ENCODE peak calls at places on chromosomes 16 and 17, in seven cellular contexts. I, E, V, F, R, H and G are unnamed samples.

GRCh38 chr16:2675714-2676113 is 6.6 kb upstream of the KCTD5 start:
- DNase-seq in H (no peak), I (peak; percentile 21), F (no peak), R (no peak), V (no peak), E (no peak), G (peak; percentile 24)

GRCh38 chr16:46568472-46569230 is 52.5 kb downstream of the SHCBP1 start:
- DNase-seq in V (no peak), H (no peak), E (no peak), R (no peak), I (no peak), F (no peak), G (peak; percentile 74)

GRCh38 chr16:10959161-10959560 is 14.8 kb downstream of the CLEC16A start:
- DNase-seq in I (no peak), R (no peak), H (no peak), F (no peak), V (no peak), E (no peak), G (no peak)

GRCh38 chr16:2810651-2811050 is 6.4 kb upstream of the PRSS21 start:
- DNase-seq in I (no peak), F (no peak), R (no peak), H (no peak), E (no peak), V (no peak), G (no peak)

GRCh38 chr17:35028531-35029262 is 34.8 kb downstream of the RFFL start:
- DNase-seq in V (no peak), H (no peak), I (no peak), F (no peak), E (no peak), R (no peak), G (no peak)

GRCh38 chr17:78665952-78666920 is 89.0 kb upstream of the DNAH17 start:
- DNase-seq in R (no peak), I (peak; percentile 79), H (no peak), V (no peak), F (no peak), E (no peak), G (peak; percentile 83)

GRCh38 chr17:17151541-17151940 is 54.6 kb downstream of the PLD6 start:
- DNase-seq in V (no peak), R (no peak), E (no peak), H (peak; percentile 62), I (no peak), F (no peak), G (no peak)

GRCh38 chr17:7186241-7186640 is 7.1 kb upstream of the ASGR1 start:
- DNase-seq in V (no peak), H (peak; percentile 53), I (no peak), F (no peak), R (no peak), E (no peak), G (no peak)

GRCh38 chr17:82806645-82807044 is 33.2 kb downstream of the ZNF750 start:
- DNase-seq in E (no peak), R (no peak), F (no peak), H (no peak), V (no peak), I (no peak), G (no peak)

GRCh38 chr16:69823831-69824563 is 61.9 kb downstream of the WWP2 start:
- DNase-seq in I (peak; percentile 79), R (peak; percentile 86), V (no peak), H (no peak), F (no peak), E (no peak), G (no peak)

GRCh38 chr17:34639706-34640425 is 60.5 kb downstream of the TMEM132E start:
- DNase-seq in H (no peak), R (peak; percentile 20), I (no peak), V (no peak), E (no peak), F (no peak), G (no peak)

GRCh38 chr17:13576661-13577526 is 24.8 kb downstream of the HS3ST3A1 start:
- DNase-seq in H (peak; percentile 20), F (no peak), V (no peak), E (no peak), R (no peak), I (no peak), G (no peak)

GRCh38 chr17:31595666-31596381 is 204.3 kb downstream of the RAB11FIP4 start:
- DNase-seq in R (no peak), E (no peak), H (no peak), I (no peak), F (no peak), V (no peak), G (no peak)

GRCh38 chr16:66020642-66021041 is 345.8 kb upstream of the CDH5 start:
- DNase-seq in I (no peak), R (no peak), E (no peak), F (no peak), H (peak; percentile 7), V (no peak), G (no peak)

GRCh38 chr17:4949321-4950074 is 1.2 kb upstream of the PFN1 start:
- DNase-seq in H (peak; percentile 92), F (no peak), R (peak; percentile 78), I (peak; percentile 84), E (peak; percentile 37), V (peak; percentile 59), G (peak; percentile 95)
- H3K4me3 ChIP-seq in H (peak overlapping the region; percentile 98), F (peak overlapping the region; percentile 83), R (peak overlapping the region; percentile 34), I (peak overlapping the region; percentile 98), E (peak overlapping the region; percentile 94), V (peak overlapping the region; percentile 100), G (peak overlapping the region; percentile 87)

GRCh38 chr17:50199651-50200446 is 1.6 kb downstream of the COL1A1 start:
- DNase-seq in F (no peak), V (peak; percentile 95), E (peak; percentile 83), R (peak; percentile 93), H (peak; percentile 91), I (peak; percentile 80), G (peak; percentile 92)
- H3K4me1 ChIP-seq in F (peaks cover 11% of the 10 kb centered on the region), V (peaks cover 8% of the 10 kb centered on the region), E (peaks cover 50% of the 10 kb centered on the region), R (peaks cover 27% of the 10 kb centered on the region), H (peaks cover 44% of the 10 kb centered on the region), I (peaks cover 3% of the 10 kb centered on the region), G (no peaks in the 10 kb centered on the region)

GRCh38 chr17:58337600-58338453 is 9.2 kb upstream of the TSPOAP1 start:
- DNase-seq in V (peak; percentile 71), F (no peak), I (peak; percentile 92), E (peak; percentile 72), R (peak; percentile 43), H (no peak), G (peak; percentile 96)
- H3K4me3 ChIP-seq in V (no peak overlapping the region), F (no peak overlapping the region), I (no peak overlapping the region), E (peak overlapping the region; percentile 31), R (no peak overlapping the region), H (no peak overlapping the region), G (peak overlapping the region; percentile 44)

GRCh38 chr16:25031132-25031440 is 15.9 kb upstream of the ARHGAP17 start:
- DNase-seq in R (no peak), E (no peak), H (no peak), V (no peak), F (no peak), I (no peak), G (no peak)
- H3K4me1 ChIP-seq in R (peaks cover 11% of the 10 kb centered on the region), E (peaks cover 9% of the 10 kb centered on the region), H (peaks cover 10% of the 10 kb centered on the region), V (peaks cover 8% of the 10 kb centered on the region), F (peaks cover 26% of the 10 kb centered on the region), I (peaks cover 2% of the 10 kb centered on the region), G (peaks cover 7% of the 10 kb centered on the region)

GRCh38 chr17:77572065-77572601 is 386.4 kb upstream of the TNRC6C start:
- DNase-seq in V (no peak), E (no peak), R (no peak), I (no peak), F (no peak), H (no peak), G (no peak)

GRCh38 chr17:77570565-77570898 is 388.0 kb upstream of the TNRC6C start:
- DNase-seq in V (no peak), E (no peak), I (no peak), R (no peak), F (no peak), H (no peak), G (peak; percentile 24)

GRCh38 chr17:77572851-77573250 is 385.7 kb upstream of the TNRC6C start:
- DNase-seq in E (no peak), R (no peak), I (no peak), F (no peak), V (no peak), H (no peak), G (no peak)

GRCh38 chr17:77571141-77571540 is 387.4 kb upstream of the TNRC6C start:
- DNase-seq in I (no peak), F (no peak), E (no peak), H (no peak), R (no peak), V (no peak), G (no peak)

DNA sequence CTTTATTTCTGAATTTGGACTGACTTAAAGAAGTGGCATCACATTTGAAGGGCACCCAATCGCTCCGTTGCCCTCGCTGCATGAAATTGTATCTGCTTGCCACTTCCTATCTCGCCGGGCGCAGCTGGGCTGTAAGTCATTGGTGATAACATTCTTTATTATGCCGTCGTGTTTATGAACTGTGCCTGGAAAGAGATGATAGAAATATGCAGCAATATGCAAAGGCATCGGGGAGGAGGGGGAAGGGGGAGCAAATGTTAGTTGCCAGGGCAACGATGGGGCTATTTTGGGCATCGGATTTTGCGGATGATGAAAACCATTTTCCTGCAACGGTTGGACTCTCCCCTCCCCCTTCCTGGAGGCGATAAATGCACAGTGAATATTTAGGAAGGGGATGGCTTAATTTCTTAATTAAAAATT is 386.9 kb upstream of the TNRC6C start:
- DNase-seq in F (no peak), H (no peak), E (no peak), R (no peak), V (no peak), I (no peak), G (no peak)
- H3K4me3 ChIP-seq in F (no peak overlapping the region), H (no peak overlapping the region), E (peak overlapping the region; percentile 51), R (no peak overlapping the region), V (no peak overlapping the region), I (no peak overlapping the region), G (no peak overlapping the region)

GRCh38 chr17:32971171-32971570 is 20.5 kb upstream of the SPACA3 start:
- DNase-seq in H (no peak), R (peak; percentile 95), F (no peak), V (no peak), E (no peak), I (no peak), G (no peak)

GRCh38 chr17:32980230-32980629 is 11.4 kb upstream of the SPACA3 start:
- DNase-seq in V (no peak), E (no peak), I (no peak), R (no peak), H (no peak), F (no peak), G (no peak)

GRCh38 chr17:32976131-32976530 is 15.5 kb upstream of the SPACA3 start:
- DNase-seq in E (no peak), I (no peak), R (peak; percentile 74), F (no peak), H (no peak), V (no peak), G (no peak)

GRCh38 chr17:32976605-32977004 is 15.0 kb upstream of the SPACA3 start:
- DNase-seq in H (no peak), E (no peak), F (no peak), V (no peak), R (peak; percentile 65), I (no peak), G (no peak)
- H3K4me1 ChIP-seq in H (no peaks in the 10 kb centered on the region), E (no peaks in the 10 kb centered on the region), F (no peaks in the 10 kb centered on the region), V (no peaks in the 10 kb centered on the region), R (peaks cover 30% of the 10 kb centered on the region), I (no peaks in the 10 kb centered on the region), G (no peaks in the 10 kb centered on the region)

DNA sequence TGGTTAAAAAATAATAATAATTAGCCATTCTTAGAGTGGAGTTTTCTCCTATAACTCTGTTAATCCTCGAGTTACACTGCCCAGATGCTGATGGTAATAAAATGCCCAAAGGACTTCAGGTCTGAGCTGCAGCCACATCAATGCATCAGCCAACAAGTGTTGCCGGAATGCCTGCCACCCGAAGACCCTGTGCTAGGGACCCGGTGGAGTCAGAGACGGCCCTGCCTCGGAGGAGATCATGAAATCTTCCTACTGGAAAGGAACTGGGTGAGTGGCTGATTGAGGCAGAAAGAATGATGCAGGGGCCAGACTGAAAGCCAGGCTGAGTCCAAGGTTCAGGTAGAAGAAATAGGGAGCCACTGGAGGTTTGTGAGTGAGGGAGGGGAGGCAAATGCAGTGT is 100.2 kb downstream of the ZNF423 start:
- DNase-seq in V (no peak), F (no peak), I (no peak), H (no peak), R (no peak), E (no peak), G (no peak)
- H3K4me3 ChIP-seq in V (no peak overlapping the region), F (no peak overlapping the region), I (no peak overlapping the region), H (no peak overlapping the region), R (no peak overlapping the region), E (no peak overlapping the region), G (no peak overlapping the region)